ENCODE peak calls at places on chromosomes 1 and 21, in eight cellular contexts. V is heart right ventricle, Y is endodermal cell, D is transverse colon, A is prostate gland, F is suprapubic skin, C is right atrium auricular region, P is esophagus squamous epithelium. N is an unnamed sample. For H3K4me1, the result is how much of the 10 kb centered on the place peaks cover.

GRCh38 chr1:23613191-23614126 is 54.2 kb upstream of the ID3 start:
- DNase-seq in A (no peak), Y (peak), F (no peak), D (peak), V (no peak), P (no peak), C (no peak), N (no peak)

GRCh38 chr1:111570781-111571181 is 48.8 kb upstream of the RAP1A start:
- DNase-seq in F (no peak), V (no peak), P (no peak), A (no peak), Y (peak), D (peak), C (no peak), N (no peak)

GRCh38 chr1:215523906-215524305 is 43.2 kb upstream of the KCTD3 start:
- DNase-seq in Y (no peak), V (no peak), A (no peak), F (no peak), C (no peak), D (no peak), P (no peak), N (peak)

GRCh38 chr21:39182484-39183271 is 573 bp downstream of the PSMG1 start:
- DNase-seq in A (peak), P (no peak), Y (no peak), V (no peak), F (peak), C (no peak), D (peak), N (no peak)

GRCh38 chr1:91020967-91021685 is 709 bp downstream of the ZNF644 start:
- DNase-seq in C (peak), F (peak), A (peak), Y (peak), D (peak), P (peak), V (peak), N (peak)

GRCh38 chr1:59015708-59016107 is 231.9 kb upstream of the JUN start:
- DNase-seq in V (no peak), P (no peak), C (no peak), D (no peak), A (peak), Y (peak), F (no peak), N (peak)

GRCh38 chr1:42937836-42938595 is 20.7 kb downstream of the SLC2A1 start:
- DNase-seq in C (no peak), P (no peak), D (peak), Y (peak), A (peak), V (no peak), F (peak), N (no peak)

GRCh38 chr1:168271636-168272035 is 9.0 kb upstream of the TBX19 start:
- DNase-seq in V (no peak), D (no peak), Y (no peak), F (no peak), A (no peak), P (no peak), C (no peak), N (no peak)

GRCh38 chr1:153663211-153663610 is 4.7 kb downstream of the SNAPIN start:
- DNase-seq in D (no peak), V (no peak), A (no peak), C (no peak), P (no peak), Y (no peak), F (peak), N (no peak)

GRCh38 chr1:46341222-46342083 is 846 bp downstream of the NSUN4 start:
- DNase-seq in C (no peak), A (peak), P (no peak), Y (peak), V (no peak), F (peak), D (no peak), N (peak)

GRCh38 chr1:222921951-222922350 is 107.1 kb downstream of the DISP1 start:
- DNase-seq in V (no peak), P (no peak), D (no peak), Y (no peak), C (no peak), A (no peak), F (no peak), N (no peak)

GRCh38 chr1:109475261-109475660 is 8.4 kb upstream of the ATXN7L2 start:
- DNase-seq in D (no peak), V (no peak), F (no peak), C (no peak), P (no peak), A (no peak), Y (no peak), N (no peak)

GRCh38 chr1:156963621-156964020 is 43.2 kb downstream of the LRRC71 start:
- DNase-seq in C (no peak), F (no peak), A (no peak), D (no peak), P (no peak), Y (no peak), V (no peak), N (no peak)

GRCh38 chr1:52955129-52955970 is 28.3 kb downstream of the SCP2 start:
- DNase-seq in Y (no peak), P (no peak), C (no peak), D (no peak), F (no peak), V (no peak), A (no peak), N (peak)

GRCh38 chr1:4086921-4087320 is 186.8 kb upstream of the C1orf174 start:
- DNase-seq in A (no peak), Y (no peak), P (no peak), C (peak), V (no peak), D (no peak), F (peak), N (no peak)

GRCh38 chr1:222784916-222785315 is 29.9 kb upstream of the DISP1 start:
- DNase-seq in D (no peak), P (no peak), Y (no peak), A (no peak), V (no peak), C (no peak), F (no peak), N (no peak)

GRCh38 chr1:11701551-11701961 is 10.0 kb downstream of the DRAXIN start:
- DNase-seq in A (peak), P (no peak), Y (no peak), V (no peak), F (no peak), D (no peak), C (no peak), N (no peak)

GRCh38 chr1:226109829-226110248 is 47.3 kb downstream of the H3-3A start:
- DNase-seq in Y (peak), V (peak), D (peak), A (peak), C (peak), F (peak), P (peak), N (peak)

GRCh38 chr1:1196431-1197187 is 9.8 kb downstream of the TNFRSF18 start:
- DNase-seq in C (no peak), A (no peak), D (no peak), Y (peak), V (peak), P (no peak), F (peak), N (no peak)

GRCh38 chr21:46323227-46323709 is 402 bp downstream of the C21orf58 start:
- DNase-seq in Y (peak), P (no peak), D (no peak), C (peak), V (no peak), A (no peak), F (no peak), N (peak)

GRCh38 chr1:217137210-217137871 is 414.1 kb upstream of the ESRRG start:
- DNase-seq in D (no peak), Y (peak), V (no peak), A (no peak), F (no peak), C (no peak), P (no peak), N (no peak)

GRCh38 chr1:225651376-225651871 is 1.5 kb downstream of the ENAH start:
- DNase-seq in F (no peak), V (no peak), P (no peak), A (no peak), D (no peak), C (no peak), Y (no peak), N (no peak)

GRCh38 chr1:230108580-230108979 is 41.5 kb downstream of the GALNT2 start:
- DNase-seq in F (no peak), P (no peak), A (no peak), D (no peak), Y (no peak), V (no peak), C (no peak), N (no peak)

GRCh38 chr21:32886339-32886738 is 114.8 kb upstream of the PAXBP1 start:
- DNase-seq in F (no peak), Y (no peak), C (no peak), A (no peak), P (no peak), V (no peak), D (no peak), N (no peak)
- H3K27ac ChIP-seq in F (no peak), Y (no peak), C (no peak), A (no peak), P (no peak), V (no peak), D (no peak), N (no peak)

DNA sequence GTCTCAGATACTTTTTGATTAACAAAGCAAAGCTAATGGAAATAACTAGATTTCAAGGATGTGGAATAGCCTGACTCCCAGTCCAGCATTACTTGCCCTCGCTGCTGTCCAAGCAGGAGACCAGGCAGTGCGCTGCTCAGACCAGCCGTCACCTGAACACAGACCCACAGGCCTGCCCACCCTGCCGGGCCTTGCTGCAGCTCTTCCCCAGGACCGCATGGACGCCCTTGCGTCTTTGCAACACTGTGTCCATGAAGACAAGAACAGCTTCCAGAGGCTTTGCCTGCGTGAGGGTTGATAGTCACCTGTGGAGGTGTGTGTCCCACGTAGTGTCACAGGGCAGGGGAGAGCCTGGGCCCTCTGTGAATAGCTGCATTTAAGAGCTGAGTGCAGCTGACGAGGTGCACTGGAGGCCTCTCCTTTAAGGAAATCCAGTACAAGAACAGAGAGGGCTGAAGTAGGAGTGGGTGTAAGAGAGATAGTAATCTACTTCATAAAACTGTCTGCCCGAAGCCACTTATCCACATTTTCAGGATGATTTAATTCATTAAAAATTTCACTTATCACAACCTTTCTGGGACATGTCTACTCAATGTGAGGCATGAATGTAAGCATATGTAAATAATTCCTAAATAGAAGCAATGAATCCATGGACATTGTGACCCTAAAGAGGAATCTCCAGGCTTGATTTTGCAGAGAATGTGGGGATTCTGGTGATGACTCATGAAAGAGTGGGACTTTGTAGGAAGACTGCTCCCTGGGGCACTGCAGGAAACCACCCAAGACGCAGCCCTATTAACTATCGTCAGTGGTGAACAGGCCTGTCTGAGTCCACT is 176.2 kb upstream of the RAB4A start:
- DNase-seq in F (no peak), P (no peak), Y (peak), V (no peak), C (no peak), A (no peak), D (no peak), N (peak)
- H3K4me1 ChIP-seq in F (under half), P (under half), Y (under half), V (under half), C (under half), A (under half), D (under half), N (under half)

DNA sequence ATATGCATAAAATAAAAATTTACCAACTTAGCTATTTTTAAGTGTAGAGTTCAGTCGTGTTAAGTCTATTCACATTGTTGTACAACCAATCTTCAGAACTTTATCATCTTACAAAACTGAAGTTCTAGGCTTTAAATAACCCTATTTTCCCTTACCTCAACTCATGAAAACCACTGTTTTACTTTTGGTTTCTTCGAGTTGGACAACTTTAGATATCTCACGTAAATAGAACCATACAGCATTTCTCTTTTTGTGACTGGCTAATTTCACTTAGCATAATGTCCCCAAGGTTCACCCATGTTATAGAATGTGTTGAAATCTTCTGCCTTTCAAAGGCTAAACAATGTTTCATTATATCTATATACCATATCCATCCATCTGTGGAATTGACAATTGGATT is 819.0 kb upstream of the ADGRL4 start:
- DNase-seq in P (no peak), V (no peak), C (no peak), A (no peak), F (no peak), D (no peak), Y (no peak), N (no peak)
- TF ChIP-seq CTCF in P (no peak), V (no peak), C (no peak), A (no peak), F (no peak), D (no peak), Y (no peak), N (no peak)

DNA sequence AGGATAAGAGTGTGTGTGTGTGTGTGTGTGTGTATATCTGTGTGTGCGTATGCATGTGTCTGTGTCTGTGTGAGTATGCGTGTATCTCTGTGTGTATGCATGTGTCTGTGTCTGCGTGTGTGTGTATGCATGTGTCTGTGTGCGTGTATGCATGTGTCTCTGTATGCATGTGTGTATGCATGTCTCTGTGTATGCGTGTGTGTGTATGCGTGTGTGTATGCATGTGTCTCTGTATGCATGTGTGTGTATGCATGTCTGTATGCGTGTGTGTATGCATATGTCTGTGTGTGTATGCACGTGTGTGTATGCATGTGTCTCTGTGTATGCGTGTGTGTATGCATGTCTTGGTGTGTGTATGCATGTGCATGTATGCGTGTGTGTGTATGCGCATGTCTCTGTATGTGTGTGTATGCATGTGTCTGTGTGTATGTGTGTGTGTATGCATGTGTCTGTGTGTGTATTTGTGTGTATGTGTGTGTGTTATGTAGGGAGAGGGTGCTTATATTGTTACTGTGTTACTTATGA is 247.8 kb downstream of the DYRK1A start:
- DNase-seq in P (no peak), Y (no peak), V (no peak), D (no peak), F (no peak), C (no peak), A (no peak), N (no peak)
- H3K27ac ChIP-seq in P (no peak), Y (no peak), V (no peak), D (no peak), F (no peak), C (no peak), A (no peak), N (no peak)

GRCh38 chr1:161117681-161118581 is at the start of the genes NIT1 and PFDN2:
- DNase-seq in D (peak), P (no peak), F (peak), A (peak), C (peak), V (peak), Y (peak), N (peak)
- H3K4me1 ChIP-seq in D (under half), P (under half), F (half or more), A (under half), C (under half), V (half or more), Y (under half), N (under half)

DNA sequence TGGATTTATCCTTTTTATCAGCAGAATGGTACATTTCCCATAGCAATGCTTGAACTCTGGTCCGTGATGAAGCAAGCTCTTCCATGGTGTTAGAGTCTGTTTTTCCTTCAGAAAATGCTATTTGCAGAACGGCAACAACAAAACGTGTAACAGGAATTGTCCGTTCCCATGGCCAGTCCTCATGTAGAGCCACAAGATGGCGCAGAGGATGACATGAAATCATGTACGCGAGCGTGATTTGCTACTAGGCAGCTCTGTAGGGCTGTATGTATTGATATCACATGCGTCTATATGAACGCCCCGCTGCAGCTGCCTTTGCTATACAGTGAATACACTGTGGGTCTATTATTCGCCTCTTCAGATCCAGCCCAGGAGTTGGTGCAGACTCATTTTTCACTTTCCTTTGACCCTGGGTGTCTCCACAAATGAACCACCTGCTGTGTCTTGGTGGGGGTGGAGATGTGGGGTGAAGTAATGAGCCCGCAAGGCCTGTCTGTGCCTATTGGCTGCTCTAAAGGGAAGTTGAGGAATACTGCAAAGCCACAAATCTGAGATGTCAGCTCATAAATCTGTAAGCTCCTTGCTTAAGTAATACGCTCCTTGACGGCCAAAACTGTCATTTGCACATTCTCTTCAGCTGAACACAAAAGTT is 361.5 kb downstream of the KIF26B start:
- DNase-seq in D (no peak), C (no peak), A (no peak), F (no peak), P (no peak), V (no peak), Y (no peak), N (no peak)
- TF ChIP-seq CTCF in D (no peak), C (no peak), A (no peak), F (no peak), P (no peak), V (no peak), Y (peak), N (peak)

DNA sequence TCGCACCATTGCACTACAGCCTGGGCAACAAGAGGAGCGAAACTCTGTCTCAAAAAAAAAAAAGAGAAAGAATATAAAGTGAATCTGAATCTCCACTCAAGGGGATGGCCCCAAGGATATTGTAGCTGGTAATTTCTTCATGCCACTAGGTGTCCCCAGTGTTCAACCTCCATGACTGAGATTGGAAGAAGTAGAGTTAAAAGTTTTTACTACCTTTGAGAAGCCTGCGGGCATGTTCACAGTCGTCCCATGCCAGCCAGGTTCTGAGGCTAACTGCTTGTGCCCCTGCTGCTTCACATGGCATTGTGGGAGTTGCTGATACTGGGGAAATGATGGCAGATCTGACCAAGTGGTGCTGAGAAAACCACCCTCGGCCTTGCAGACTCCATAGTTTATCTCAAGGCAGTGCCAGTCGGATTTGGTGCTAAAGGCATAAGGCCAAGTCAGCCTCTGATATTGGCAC is 10.8 kb upstream of the SHISA4 start:
- DNase-seq in A (peak), V (no peak), D (no peak), C (no peak), Y (peak), P (no peak), F (no peak), N (peak)
- H3K27ac ChIP-seq in A (peak), V (peak), D (no peak), C (no peak), Y (no peak), P (no peak), F (no peak), N (no peak)

GRCh38 chr1:6360517-6360916 is 33.0 kb downstream of the ACOT7 start:
- DNase-seq in Y (no peak), D (peak), F (no peak), C (no peak), A (no peak), P (no peak), V (no peak), N (peak)

GRCh38 chr1:6361124-6361775 is 32.3 kb downstream of the ACOT7 start:
- DNase-seq in V (no peak), P (no peak), C (no peak), D (no peak), F (no peak), A (no peak), Y (no peak), N (no peak)

GRCh38 chr1:6358757-6359567 is 34.6 kb downstream of the ACOT7 start:
- DNase-seq in F (no peak), V (no peak), Y (no peak), C (peak), D (peak), P (no peak), A (no peak), N (peak)

GRCh38 chr1:6358144-6358624 is 35.4 kb downstream of the ACOT7 start:
- DNase-seq in V (no peak), F (no peak), P (no peak), C (no peak), A (no peak), D (no peak), Y (peak), N (peak)

GRCh38 chr1:6359568-6360496 is 33.7 kb downstream of the ACOT7 start:
- DNase-seq in Y (peak), P (no peak), F (no peak), A (peak), C (peak), V (peak), D (peak), N (peak)
- H3K4me1 ChIP-seq in Y (under half), P (under half), F (half or more), A (under half), C (under half), V (under half), D (under half), N (under half)

DNA sequence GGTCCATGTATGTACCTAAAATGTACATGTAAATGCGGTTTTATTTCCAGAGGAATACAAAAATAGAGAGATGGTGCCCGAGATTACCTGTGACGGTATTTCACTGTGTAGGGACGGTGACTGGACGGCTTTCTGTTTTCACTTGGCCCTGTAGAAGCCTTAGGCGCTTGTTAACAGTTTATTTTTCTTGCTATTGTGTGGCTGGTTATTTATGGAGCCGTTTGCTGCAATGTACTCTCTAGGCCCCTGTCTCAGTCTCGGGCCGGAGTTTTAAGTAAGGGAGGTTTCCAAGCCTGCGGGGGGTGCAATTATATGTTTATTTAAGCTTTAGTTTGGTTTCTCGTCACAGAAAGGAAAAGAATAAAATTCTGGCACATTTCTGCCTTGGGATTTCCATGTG is 413 bp downstream of the EFCAB7 start:
- DNase-seq in C (no peak), D (peak), A (no peak), Y (no peak), V (no peak), P (no peak), F (no peak), N (peak)
- TF ChIP-seq CTCF in C (no peak), D (no peak), A (no peak), Y (no peak), V (no peak), P (no peak), F (no peak), N (no peak)

N was measured in hepatocyte.